ENCODE peak calls at places on chromosomes 12 and 14, in seven cellular contexts. N, W, J, F, A, O and E are unnamed samples.

GRCh38 chr12:72271741-72272661 is at the start of gene TRHDE:
- DNase-seq in N (peak; percentile 83), W (no peak), J (peak; percentile 86), F (peak; percentile 63), A (peak; percentile 80), O (peak; percentile 64), E (peak; percentile 86)

GRCh38 chr12:6346942-6347341 is 5.1 kb upstream of the TNFRSF1A start:
- DNase-seq in N (no peak), W (no peak), J (no peak), F (no peak), A (no peak), O (no peak), E (no peak)

GRCh38 chr12:14264777-14265176 is 100.7 kb upstream of the ATF7IP start:
- DNase-seq in N (no peak), W (no peak), J (no peak), F (no peak), A (no peak), O (no peak), E (no peak)

GRCh38 chr12:64293654-64294364 is 71.7 kb upstream of the KICS2 start:
- DNase-seq in N (no peak), W (no peak), J (no peak), F (no peak), A (no peak), O (no peak), E (no peak)

GRCh38 chr14:30572771-30573170 is 13.8 kb downstream of the G2E3 start:
- DNase-seq in N (no peak), W (no peak), J (no peak), F (no peak), A (no peak), O (no peak), E (no peak)

GRCh38 chr12:82638324-82638723 is 48.4 kb upstream of the TMTC2 start:
- DNase-seq in N (no peak), W (no peak), J (no peak), F (no peak), A (no peak), O (no peak), E (no peak)

GRCh38 chr12:72083096-72083825 is 144.6 kb downstream of the TPH2 start:
- DNase-seq in N (peak; percentile 46), W (no peak), J (peak; percentile 40), F (no peak), A (no peak), O (no peak), E (no peak)

GRCh38 chr12:22743700-22744099 is 118.7 kb downstream of the ETNK1 start:
- DNase-seq in N (no peak), W (no peak), J (no peak), F (no peak), A (no peak), O (no peak), E (peak; percentile 18)

GRCh38 chr12:93453633-93454032 is 11.9 kb upstream of the UBE2N start:
- DNase-seq in N (peak; percentile 5), W (no peak), J (peak; percentile 30), F (no peak), A (no peak), O (peak; percentile 67), E (peak; percentile 73)

GRCh38 chr12:110084314-110085015 is 36.1 kb upstream of the C12orf76 start:
- DNase-seq in N (no peak), W (no peak), J (no peak), F (no peak), A (no peak), O (peak; percentile 31), E (no peak)

GRCh38 chr14:97824218-97824617 is 1027.0 kb downstream of the VRK1 start:
- DNase-seq in N (no peak), W (no peak), J (no peak), F (no peak), A (no peak), O (no peak), E (no peak)

GRCh38 chr12:101885912-101886561 is 8.7 kb downstream of the DRAM1 start:
- DNase-seq in N (no peak), W (no peak), J (no peak), F (no peak), A (no peak), O (no peak), E (no peak)

GRCh38 chr14:94037954-94038353 is 11.8 kb downstream of the OTUB2 start:
- DNase-seq in N (no peak), W (no peak), J (no peak), F (no peak), A (no peak), O (no peak), E (no peak)

GRCh38 chr14:90886297-90886830 is 70.1 kb upstream of the TTC7B start:
- DNase-seq in N (no peak), W (no peak), J (peak; percentile 7), F (no peak), A (no peak), O (no peak), E (no peak)

GRCh38 chr12:128057586-128057985 is 209.4 kb upstream of the TMEM132C start:
- DNase-seq in N (no peak), W (no peak), J (no peak), F (no peak), A (no peak), O (no peak), E (no peak)

GRCh38 chr14:88323520-88324199 is 591 bp upstream of the KCNK10 start:
- DNase-seq in N (peak; percentile 87), W (no peak), J (peak; percentile 69), F (peak; percentile 65), A (peak; percentile 72), O (no peak), E (peak; percentile 83)

GRCh38 chr14:96094211-96094610 is 55.0 kb downstream of the C14orf132 start:
- DNase-seq in N (no peak), W (no peak), J (no peak), F (no peak), A (no peak), O (no peak), E (no peak)

GRCh38 chr14:56059054-56059453 is 59.2 kb upstream of the PELI2 start:
- DNase-seq in N (no peak), W (no peak), J (no peak), F (no peak), A (no peak), O (no peak), E (no peak)

DNA sequence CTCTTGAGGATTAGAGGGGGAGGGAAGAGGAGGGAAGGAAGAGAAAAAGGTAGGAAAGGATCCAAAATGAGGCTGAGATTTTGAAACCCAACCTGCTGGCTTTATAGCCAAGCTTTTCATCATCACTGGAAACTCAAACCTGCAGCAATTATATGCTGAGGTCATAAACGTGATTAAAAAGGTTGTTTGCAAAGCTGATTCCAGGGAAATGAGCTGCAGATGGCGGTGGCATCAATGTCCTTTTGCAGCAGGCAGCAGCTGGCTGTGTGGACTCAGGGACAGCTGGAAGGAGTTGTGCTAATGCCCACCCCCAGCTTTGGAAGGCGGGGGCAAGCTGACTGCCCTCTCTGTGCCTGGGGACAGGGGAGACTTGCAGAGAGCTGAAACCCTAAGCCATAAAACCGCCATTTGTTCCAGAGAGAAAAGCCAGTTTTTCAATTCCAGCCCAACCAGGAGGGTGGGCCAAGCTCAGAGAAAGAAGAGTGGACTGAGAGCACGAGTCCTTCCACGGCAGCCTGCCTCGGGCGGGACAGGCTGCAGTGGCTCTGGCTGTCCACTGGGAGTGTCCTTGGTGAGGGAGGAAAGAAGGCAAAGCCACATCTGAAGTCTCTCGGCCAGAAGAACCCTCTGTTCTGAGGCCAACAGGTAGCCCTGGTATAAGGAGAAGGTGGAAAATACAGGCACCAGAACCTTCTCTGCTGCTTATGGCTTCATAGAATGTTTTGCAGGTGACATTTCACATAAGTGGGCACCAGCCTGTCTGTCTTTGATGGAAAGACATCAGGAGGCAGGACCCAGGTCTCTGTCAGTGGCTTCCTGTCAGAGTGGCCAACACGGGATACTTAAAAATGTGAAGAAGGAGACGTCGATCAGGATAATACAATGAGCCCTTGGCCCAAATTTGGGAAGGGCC is 90.7 kb downstream of the SINHCAF start:
- DNase-seq in N (peak; percentile 73), W (no peak), J (peak; percentile 74), F (peak; percentile 55), A (peak; percentile 84), O (peak; percentile 36), E (peak; percentile 81)
- TF ChIP-seq CTCF in N (peak; percentile 59), W (no peak), J (peak; percentile 45), F (peak; percentile 55), A (peak; percentile 43), O (peak; percentile 38), E (peak; percentile 52)

DNA sequence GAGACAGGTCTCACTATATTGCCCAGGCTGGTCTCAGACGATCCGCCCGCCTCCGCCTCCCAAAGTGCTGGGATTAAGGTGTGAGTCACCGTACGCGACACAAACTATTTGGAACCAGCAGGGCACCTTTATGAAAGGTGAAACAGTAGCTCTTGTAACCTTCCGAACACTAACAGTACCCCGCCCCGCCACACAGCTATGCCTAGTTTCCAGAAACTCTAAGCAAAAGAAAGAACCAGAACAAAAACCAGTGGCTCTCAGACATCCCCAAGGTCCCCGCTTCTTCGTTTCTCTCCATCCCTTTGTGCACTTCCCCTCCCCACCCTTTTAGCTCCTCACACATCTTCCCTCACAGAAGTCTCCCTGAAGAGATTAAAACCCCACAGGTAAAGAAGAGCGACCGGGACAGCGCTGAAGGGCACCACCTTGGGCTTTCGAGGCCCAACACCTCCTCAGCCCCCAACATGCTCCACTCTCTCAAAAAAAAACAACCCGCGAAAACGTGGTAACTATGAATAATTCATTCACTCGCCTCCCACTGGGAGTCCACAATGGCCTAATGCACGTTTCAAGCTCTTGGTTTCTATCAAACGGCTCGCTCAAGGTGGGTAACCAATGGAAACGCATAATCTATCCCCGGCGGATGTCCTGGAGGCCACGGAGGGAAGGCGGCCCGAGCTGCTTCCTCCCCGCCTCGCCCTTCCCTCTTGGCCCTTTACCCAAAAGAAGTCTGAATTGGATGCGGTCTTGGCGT is 899 bp downstream of the BAG5 start:
- DNase-seq in N (peak; percentile 71), W (peak; percentile 38), J (peak; percentile 77), F (peak; percentile 61), A (peak; percentile 80), O (peak; percentile 45), E (peak; percentile 95)
- H3K4me1 ChIP-seq in N (peaks cover 16% of the 10 kb centered on the region), W (peaks cover 46% of the 10 kb centered on the region), J (peaks cover 16% of the 10 kb centered on the region), F (peaks cover 20% of the 10 kb centered on the region), A (peaks cover 28% of the 10 kb centered on the region), O (peaks cover 31% of the 10 kb centered on the region), E (peaks cover 37% of the 10 kb centered on the region)

GRCh38 chr12:67220065-67220464 is 49.1 kb upstream of the CAND1 start:
- DNase-seq in N (peak; percentile 32), W (no peak), J (peak; percentile 48), F (no peak), A (no peak), O (no peak), E (no peak)
- TF ChIP-seq CTCF in N (peak; percentile 45), W (no peak), J (peak; percentile 90), F (peak; percentile 12), A (peak; percentile 12), O (no peak), E (peak; percentile 17)

GRCh38 chr14:68686212-68686478 is 106.7 kb downstream of the ZFP36L1 start:
- DNase-seq in N (no peak), W (no peak), J (no peak), F (no peak), A (no peak), O (peak; percentile 71), E (no peak)

GRCh38 chr14:68685419-68686211 is 107.3 kb downstream of the ZFP36L1 start:
- DNase-seq in N (no peak), W (peak; percentile 84), J (no peak), F (no peak), A (no peak), O (peak; percentile 92), E (peak; percentile 77)

GRCh38 chr14:68686724-68687123 is 106.1 kb downstream of the ZFP36L1 start:
- DNase-seq in N (no peak), W (no peak), J (no peak), F (no peak), A (no peak), O (no peak), E (no peak)

GRCh38 chr14:68683326-68683725 is 109.5 kb downstream of the ZFP36L1 start:
- DNase-seq in N (no peak), W (no peak), J (no peak), F (no peak), A (no peak), O (peak; percentile 76), E (peak; percentile 66)

GRCh38 chr14:68684466-68685418 is 108.1 kb downstream of the ZFP36L1 start:
- DNase-seq in N (no peak), W (no peak), J (no peak), F (no peak), A (no peak), O (no peak), E (peak; percentile 43)
- H3K4me1 ChIP-seq in N (peaks cover 38% of the 10 kb centered on the region), W (peaks cover 56% of the 10 kb centered on the region), J (peaks cover 32% of the 10 kb centered on the region), F (peaks cover 48% of the 10 kb centered on the region), A (peaks cover 29% of the 10 kb centered on the region), O (peaks cover 50% of the 10 kb centered on the region), E (peaks cover 60% of the 10 kb centered on the region)